ENCODE peak calls at places on chromosomes 11 and 22, in eight cellular contexts. Z is CD8-positive, alpha-beta T cell; G is amniotic stem cell; X is NCI-H1436 treated with DMSO at 0.1 percent for 48 hours; N is coronary artery; T is NCI-H2171; B is activated naive CD8-positive, alpha-beta T cell treated with anti-CD3 and anti-CD28 coated beads, Interleukin-2, amount 10 ng/mL, durations not matched to agents 7 days and 5 days; W is HFFc6. H is an unnamed sample.
A peak's percentile ranks its signal among the peaks of the same experiment; 100 is the strongest.

GRCh38 chr11:61747389-61748285 is 4.8 kb upstream of the MYRF start:
- DNase-seq in Z (peak; percentile 38), G (no peak), X (no peak), N (no peak), T (no peak), B (peak; percentile 71), W (peak; percentile 41), H (peak; percentile 63)

GRCh38 chr11:112134473-112134872 is 29.4 kb downstream of the IL18 start:
- DNase-seq in Z (no peak), G (no peak), X (no peak), N (no peak), T (no peak), B (no peak), W (no peak), H (no peak)

GRCh38 chr11:71381781-71382505 is 66.2 kb downstream of the DHCR7 start:
- DNase-seq in Z (no peak), G (no peak), X (no peak), N (peak; percentile 52), T (no peak), B (no peak), W (no peak), H (no peak)

GRCh38 chr22:20157416-20158183 is 6.7 kb upstream of the CCDC188 start:
- DNase-seq in Z (no peak), G (no peak), X (no peak), N (no peak), T (no peak), B (no peak), W (no peak), H (no peak)

GRCh38 chr11:45757672-45758071 is 47.3 kb upstream of the SLC35C1 start:
- DNase-seq in Z (no peak), G (no peak), X (no peak), N (no peak), T (no peak), B (no peak), W (no peak), H (no peak)

GRCh38 chr11:128552783-128553661 is 34.3 kb downstream of the ETS1 start:
- DNase-seq in Z (no peak), G (no peak), X (no peak), N (no peak), T (no peak), B (no peak), W (no peak), H (no peak)

GRCh38 chr11:65435981-65436411 is 13.4 kb downstream of the NEAT1 start:
- DNase-seq in Z (no peak), G (no peak), X (no peak), N (peak; percentile 78), T (no peak), B (no peak), W (no peak), H (no peak)

GRCh38 chr11:69909561-69910518 is 90.6 kb upstream of the FGF3 start:
- DNase-seq in Z (peak; percentile 16), G (no peak), X (no peak), N (no peak), T (no peak), B (no peak), W (no peak), H (peak; percentile 32)

GRCh38 chr11:19595840-19596751 is 116.5 kb upstream of the NAV2 start:
- DNase-seq in Z (no peak), G (peak; percentile 89), X (no peak), N (peak; percentile 96), T (no peak), B (no peak), W (peak; percentile 90), H (no peak)

GRCh38 chr11:121575250-121575962 is 122.6 kb upstream of the SORL1-AS1 start:
- DNase-seq in Z (no peak), G (no peak), X (no peak), N (peak; percentile 85), T (no peak), B (no peak), W (no peak), H (peak; percentile 33)

GRCh38 chr22:17767236-17768065 is 6.8 kb downstream of the BID start:
- DNase-seq in Z (peak; percentile 52), G (no peak), X (no peak), N (no peak), T (no peak), B (no peak), W (no peak), H (no peak)

GRCh38 chr22:38732251-38732815 is 23.5 kb downstream of the SUN2 start:
- DNase-seq in Z (no peak), G (no peak), X (no peak), N (no peak), T (peak; percentile 23), B (peak; percentile 40), W (no peak), H (no peak)

GRCh38 chr11:283405-284080 is 5.3 kb downstream of the NLRP6 start:
- DNase-seq in Z (peak; percentile 10), G (no peak), X (no peak), N (no peak), T (no peak), B (no peak), W (no peak), H (no peak)

GRCh38 chr11:20112291-20113146 is 47.8 kb downstream of the DBX1 start:
- DNase-seq in Z (no peak), G (peak; percentile 92), X (no peak), N (peak; percentile 94), T (peak; percentile 24), B (no peak), W (peak; percentile 86), H (no peak)

GRCh38 chr11:77147668-77148321 is 19.7 kb downstream of the MYO7A start:
- DNase-seq in Z (peak; percentile 44), G (no peak), X (no peak), N (no peak), T (peak; percentile 71), B (peak; percentile 62), W (no peak), H (peak; percentile 83)

GRCh38 chr22:17788023-17788330 is 13.7 kb upstream of the BID start:
- DNase-seq in Z (no peak), G (no peak), X (no peak), N (no peak), T (no peak), B (no peak), W (no peak), H (no peak)

H was measured in NCI-H82.